ENCODE peak calls at places on chromosomes 3 and 15, in five cellular contexts. L is AG09309; H is activated effector memory CD4-positive, alpha-beta T cell treated with anti-CD3 and anti-CD28 coated beads, Interleukin-2, amount 50 U/mL, for 16 hours; X is HS-5; O is stimulated activated CD8-positive, alpha-beta memory T cell treated with anti-CD3 and anti-CD28 coated beads, Interleukin-7, amount 100 ng/mL, for 24 hours. P is an unnamed sample.

GRCh38 chr15:40398413-40398873 is 7.2 kb upstream of the IVD start:
- DNase-seq in X (no peak), H (no peak), L (no peak), O (no peak), P (no peak)

GRCh38 chr3:59482001-59482400 is 432.2 kb upstream of the CFAP20DC start:
- DNase-seq in O (no peak), X (no peak), L (no peak), H (no peak), P (no peak)

GRCh38 chr15:58346361-58346760 is 85.4 kb upstream of the LIPC start:
- DNase-seq in O (no peak), X (peak), L (peak), H (no peak), P (no peak)

GRCh38 chr3:23501201-23501824 is 298.2 kb downstream of the UBE2E2 start:
- DNase-seq in H (no peak), O (no peak), X (no peak), L (no peak), P (no peak)

GRCh38 chr15:71409541-71409940 is 294.3 kb downstream of the THSD4 start:
- DNase-seq in X (no peak), H (no peak), L (no peak), O (no peak), P (no peak)

GRCh38 chr3:141389703-141390102 is 21.4 kb downstream of the ZBTB38 start:
- DNase-seq in X (no peak), O (no peak), H (no peak), L (no peak), P (no peak)

GRCh38 chr3:124115965-124116364 is 124.0 kb upstream of the ROPN1 start:
- DNase-seq in H (no peak), X (no peak), L (no peak), O (no peak), P (no peak)

GRCh38 chr3:129305592-129306091 is 27.0 kb downstream of the HMCES start:
- DNase-seq in O (no peak), H (no peak), X (no peak), L (peak), P (peak)

GRCh38 chr3:125359700-125360099 is 15.4 kb downstream of the ZNF148 start:
- DNase-seq in X (no peak), H (no peak), O (no peak), L (no peak), P (no peak)

GRCh38 chr3:196168808-196169391 is 42.3 kb downstream of the ZDHHC19 start:
- DNase-seq in X (no peak), L (no peak), H (no peak), O (no peak), P (no peak)

GRCh38 chr3:12931273-12931905 is 90.0 kb upstream of the RPL32 start:
- DNase-seq in X (no peak), L (no peak), O (no peak), H (no peak), P (no peak)

GRCh38 chr3:187290561-187290960 is 976 bp downstream of the MASP1 start:
- DNase-seq in O (no peak), X (no peak), H (no peak), L (no peak), P (no peak)

GRCh38 chr3:42703695-42704025 is 1.1 kb upstream of the HHATL start:
- DNase-seq in X (no peak), H (peak), L (no peak), O (no peak), P (no peak)

GRCh38 chr3:195580733-195581443 is 2.9 kb downstream of the APOD start:
- DNase-seq in H (no peak), L (peak), X (no peak), O (no peak), P (no peak)

GRCh38 chr15:80562033-80562432 is 133.1 kb upstream of the ABHD17C start:
- DNase-seq in X (no peak), O (no peak), L (no peak), H (no peak), P (no peak)

GRCh38 chr3:13582366-13583250 is 33.7 kb downstream of the FBLN2 start:
- DNase-seq in H (no peak), L (no peak), X (no peak), O (no peak), P (peak)

GRCh38 chr3:8964436-8965370 is 1.4 kb upstream of the RAD18 start:
- DNase-seq in X (peak), L (peak), O (no peak), H (no peak), P (no peak)

GRCh38 chr15:36079021-36079420 is 500.4 kb upstream of the CDIN1 start:
- DNase-seq in X (no peak), L (no peak), O (no peak), H (no peak), P (no peak)

GRCh38 chr15:75182187-75183131 is 19.2 kb upstream of the C15orf39 start:
- DNase-seq in O (no peak), L (no peak), H (peak), X (no peak), P (peak)

GRCh38 chr3:63975705-63976104 is 47.6 kb downstream of the PSMD6 start:
- DNase-seq in H (no peak), X (no peak), O (no peak), L (no peak), P (no peak)

GRCh38 chr3:158420654-158421396 is 150.2 kb upstream of the MLF1 start:
- DNase-seq in L (peak), H (no peak), X (peak), O (no peak), P (no peak)